ENCODE peak calls at places on chromosomes 1 and 21, in four cellular contexts. E is aorta; F is endodermal cell; Y is CD8-positive, alpha-beta memory T cell. I is an unnamed sample. For H3K27me3, the result is how much of the 10 kb centered on the place peaks cover.

GRCh38 chr1:226134170-226135058 is 52.1 kb downstream of the ACBD3 start:
- DNase-seq in Y (no peak), F (no peak), E (peak), I (peak)

GRCh38 chr1:3019007-3019515 is 2.2 kb upstream of the ACTRT2 start:
- DNase-seq in Y (no peak), F (no peak), E (peak), I (no peak)

GRCh38 chr1:35031103-35031452 is 667 bp downstream of the ZMYM6 start:
- DNase-seq in F (peak), E (no peak), Y (peak), I (peak)

GRCh38 chr21:45965084-45965826 is 16.3 kb upstream of the COL6A1 start:
- DNase-seq in Y (no peak), F (no peak), E (peak), I (no peak)

GRCh38 chr1:64087768-64088167 is 115.7 kb upstream of the UBE2U start:
- DNase-seq in F (no peak), E (no peak), Y (no peak), I (no peak)

GRCh38 chr1:151144474-151145157 is 1.8 kb downstream of the SEMA6C start:
- DNase-seq in E (peak), Y (no peak), F (no peak), I (no peak)

GRCh38 chr1:15684468-15685283 is 556 bp downstream of the PLEKHM2 start:
- DNase-seq in F (peak), Y (peak), E (peak), I (peak)

GRCh38 chr1:17573518-17574041 is 34.1 kb downstream of the ARHGEF10L start:
- DNase-seq in Y (no peak), F (peak), E (no peak), I (no peak)

GRCh38 chr1:6822530-6823359 is 37.5 kb downstream of the CAMTA1 start:
- DNase-seq in E (no peak), F (no peak), Y (no peak), I (no peak)

GRCh38 chr1:64864018-64864945 is 102.1 kb downstream of the JAK1 start:
- DNase-seq in F (no peak), Y (peak), E (no peak), I (peak)

GRCh38 chr1:25566730-25567341 is 23.4 kb downstream of the LDLRAP1 start:
- DNase-seq in E (no peak), Y (no peak), F (peak), I (peak)

GRCh38 chr21:35273331-35273730 is 224.2 kb upstream of the RUNX1 start:
- DNase-seq in Y (no peak), E (no peak), F (peak), I (no peak)

GRCh38 chr21:32377991-32378390 is 14.8 kb downstream of the URB1 start:
- DNase-seq in E (no peak), F (no peak), Y (no peak), I (no peak)

GRCh38 chr21:46594276-46594675 is 10.6 kb downstream of the S100B start:
- DNase-seq in F (no peak), Y (no peak), E (no peak), I (no peak)

GRCh38 chr1:27556781-27557595 is 47.0 kb downstream of the AHDC1 start:
- DNase-seq in F (peak), E (peak), Y (peak), I (peak)
- H3K27ac ChIP-seq in F (peak), E (no peak), Y (peak), I (peak)

GRCh38 chr1:82759035-82759434 is 958.3 kb downstream of the ADGRL2 start:
- DNase-seq in E (no peak), Y (no peak), F (no peak), I (no peak)

GRCh38 chr1:82762829-82763532 is 962.2 kb downstream of the ADGRL2 start:
- DNase-seq in F (no peak), E (no peak), Y (no peak), I (no peak)
- H3K27me3 ChIP-seq in F (under half), E (under half), Y (under half), I (under half)

GRCh38 chr1:22291926-22292788 is 149.3 kb upstream of the WNT4 start:
- DNase-seq in Y (no peak), F (no peak), E (peak), I (no peak)
- H3K27ac ChIP-seq in Y (no peak), F (no peak), E (no peak), I (no peak)

GRCh38 chr1:92488416-92488815 is 1.7 kb upstream of the GFI1 start:
- DNase-seq in E (no peak), F (no peak), Y (no peak), I (no peak)

GRCh38 chr1:92487078-92487605 is 417 bp upstream of the GFI1 start:
- DNase-seq in Y (no peak), E (no peak), F (no peak), I (no peak)

GRCh38 chr1:92485374-92486250 is 1.1 kb downstream of the GFI1 start:
- DNase-seq in Y (peak), F (peak), E (peak), I (peak)

GRCh38 chr1:92484472-92485373 is 2.0 kb downstream of the GFI1 start:
- DNase-seq in E (peak), Y (peak), F (peak), I (peak)

DNA sequence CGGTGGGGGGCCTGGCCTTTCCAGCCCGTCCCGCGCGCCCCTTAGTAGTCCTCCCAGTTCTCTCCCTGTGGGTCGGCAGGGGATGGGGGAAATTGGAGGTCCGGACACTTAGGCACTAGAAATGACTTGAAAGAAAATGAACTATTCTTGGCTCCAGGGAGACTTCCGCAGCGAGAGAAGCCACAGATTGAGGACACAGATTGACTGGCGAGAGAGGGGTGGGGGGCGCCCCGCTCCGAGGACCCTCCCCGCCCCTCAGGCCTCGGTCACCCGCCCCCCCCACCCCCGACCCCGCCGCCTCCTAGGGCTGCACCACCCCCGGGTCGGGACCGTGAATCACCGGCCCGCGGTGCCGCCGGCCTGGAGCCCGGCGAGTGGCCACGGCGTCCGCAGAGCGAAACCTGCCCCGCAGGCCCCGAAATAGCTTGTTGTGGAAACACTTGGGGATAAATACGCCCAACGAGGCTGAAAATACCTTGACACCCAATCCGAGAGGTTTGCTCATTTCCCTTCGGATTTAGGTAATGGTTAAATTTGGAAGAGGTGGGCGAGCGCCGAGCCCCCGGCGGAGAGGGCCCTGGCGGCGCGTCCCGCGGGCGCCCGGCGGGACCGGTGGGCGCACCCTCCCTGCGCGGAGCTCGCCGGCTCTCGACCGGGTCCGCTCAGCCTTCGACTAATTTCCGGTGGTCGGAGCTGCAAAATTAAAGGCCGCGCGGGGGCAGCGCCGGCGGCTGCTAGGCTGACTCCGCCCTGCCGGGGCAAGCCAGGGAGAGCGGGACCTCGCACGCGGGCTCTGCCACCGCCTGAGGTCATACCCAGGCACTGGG is at the start of gene GFI1:
- DNase-seq in F (peak), E (no peak), Y (peak), I (peak)
- H3K27me3 ChIP-seq in F (half or more), E (under half), Y (under half), I (under half)

DNA sequence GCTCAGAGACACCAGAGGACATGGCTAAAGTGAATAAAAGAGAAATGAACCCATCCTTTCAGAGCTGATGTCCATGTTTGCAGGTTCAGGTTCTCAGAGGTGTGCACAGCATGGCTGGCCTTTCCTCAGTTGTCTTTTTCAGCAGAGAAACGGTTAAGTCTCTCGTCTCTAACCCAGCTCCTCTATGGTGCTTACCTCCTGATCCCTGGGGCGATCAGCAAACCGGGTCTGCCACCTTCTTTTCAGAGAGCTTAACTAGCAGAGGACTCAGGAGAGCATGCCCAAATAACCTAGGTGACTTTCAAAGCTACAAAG is 171 bp downstream of the AIM2 start:
- DNase-seq in Y (no peak), F (no peak), E (no peak), I (no peak)
- H3K27ac ChIP-seq in Y (peak), F (no peak), E (no peak), I (no peak)

DNA sequence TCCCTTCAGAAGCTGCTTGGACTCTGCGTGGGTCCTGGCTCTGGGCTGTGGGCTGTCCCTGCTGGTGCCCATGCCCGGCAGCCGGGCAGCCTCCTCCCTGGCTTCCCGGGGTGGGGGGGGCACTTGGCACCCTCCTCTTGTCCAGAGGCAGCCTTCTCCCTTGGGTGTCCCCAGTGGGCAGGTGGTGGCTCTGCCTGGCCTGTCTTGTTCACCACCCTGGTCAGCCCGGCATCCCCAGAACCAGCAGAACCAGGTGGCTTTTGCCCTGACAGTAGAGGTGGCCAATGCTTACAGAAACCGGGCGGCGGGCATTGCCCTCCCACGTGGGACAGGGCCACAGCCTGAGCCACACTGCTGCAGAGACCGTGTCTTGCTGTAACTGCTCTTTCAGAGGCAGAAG is 38.0 kb downstream of the CFAP74 start:
- DNase-seq in Y (no peak), E (no peak), F (no peak), I (no peak)
- H3K27me3 ChIP-seq in Y (under half), E (under half), F (under half), I (under half)

GRCh38 chr1:196723325-196724185 is 51.1 kb upstream of the CFHR3 start:
- DNase-seq in E (no peak), Y (peak), F (peak), I (peak)

DNA sequence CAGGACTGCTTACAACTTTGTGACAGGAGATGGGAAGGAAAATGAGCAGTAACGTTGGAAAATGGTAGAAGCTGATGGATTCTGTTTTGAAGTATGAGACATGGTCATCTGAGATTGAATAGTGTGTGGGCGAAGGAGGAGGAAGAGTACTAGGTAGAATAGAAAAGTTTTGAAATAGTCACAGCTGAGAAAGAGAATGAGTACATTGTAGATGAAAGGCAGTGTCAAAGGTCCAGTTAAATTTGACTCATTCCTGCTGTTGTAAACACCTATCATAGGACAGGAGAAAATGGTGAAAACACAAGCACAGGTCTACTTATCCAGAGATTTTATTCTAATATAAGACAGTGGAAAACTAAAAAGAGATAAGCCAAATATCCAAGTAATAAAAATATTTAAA is 56.8 kb upstream of the CFHR3 start:
- DNase-seq in E (no peak), F (no peak), Y (no peak), I (no peak)
- H3K27ac ChIP-seq in E (no peak), F (no peak), Y (no peak), I (no peak)

I was measured in testis.